ENCODE peak calls at places on chromosomes 4 and X, in five cellular contexts. S, A, H, M and N are unnamed samples.

GRCh38 chr4:112379306-112379705 is 82.1 kb downstream of the ALPK1 start:
- DNase-seq in S (no peak), A (peak), H (no peak), M (no peak), N (no peak)

GRCh38 chr4:168618577-168619265 is 121.9 kb downstream of the PALLD start:
- DNase-seq in S (peak), A (no peak), H (no peak), M (no peak), N (no peak)

GRCh38 chr4:108201774-108202173 is 33.0 kb upstream of the LEF1 start:
- DNase-seq in S (no peak), A (no peak), H (no peak), M (no peak), N (no peak)

GRCh38 chrX:13223868-13224555 is 95.8 kb downstream of the ATXN3L start:
- DNase-seq in S (peak), A (no peak), H (no peak), M (peak), N (no peak)

GRCh38 chrX:1249101-1249887 is 19.3 kb upstream of the CSF2RA start:
- DNase-seq in S (peak), A (peak), H (no peak), M (peak), N (peak)

GRCh38 chrX:30027636-30028035 is 187.7 kb upstream of the MAGEB2 start:
- DNase-seq in S (no peak), A (no peak), H (no peak), M (no peak), N (no peak)

GRCh38 chr4:59571805-59572430 is 1628.2 kb upstream of the ADGRL3 start:
- DNase-seq in S (no peak), A (no peak), H (no peak), M (no peak), N (no peak)

GRCh38 chr4:136392576-136392975 is 1139.7 kb downstream of the PCDH18 start:
- DNase-seq in S (no peak), A (no peak), H (no peak), M (no peak), N (no peak)

GRCh38 chr4:156475322-156475721 is 496.3 kb downstream of the PDGFC start:
- DNase-seq in S (peak), A (no peak), H (no peak), M (peak), N (no peak)

GRCh38 chrX:31039327-31039711 is 32.5 kb downstream of the FTHL17 start:
- DNase-seq in S (no peak), A (no peak), H (no peak), M (no peak), N (no peak)

GRCh38 chrX:31038585-31039326 is 33.1 kb downstream of the FTHL17 start:
- DNase-seq in S (peak), A (peak), H (peak), M (peak), N (no peak)

DNA sequence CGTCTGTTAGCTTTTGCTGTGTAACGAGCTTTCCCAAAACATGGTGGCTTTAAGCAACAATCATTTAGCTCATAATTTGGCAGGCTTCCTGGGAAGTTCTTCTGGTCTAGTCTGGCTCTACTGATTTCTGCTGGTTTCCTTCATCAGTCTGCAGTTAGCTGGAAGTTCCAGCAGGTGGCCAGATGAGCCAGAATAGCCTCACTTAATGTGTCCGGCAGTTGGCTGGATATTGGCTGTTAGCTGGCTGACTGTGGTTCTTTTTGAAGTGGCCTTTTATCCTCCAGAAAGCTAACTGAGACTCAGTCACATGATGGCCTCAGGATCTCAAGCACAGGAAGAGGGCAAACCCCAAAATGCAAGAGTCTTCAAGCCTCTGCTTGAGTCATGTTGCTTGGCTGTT is 34.9 kb downstream of the FTHL17 start:
- DNase-seq in S (peak), A (peak), H (peak), M (peak), N (no peak)
- TF ChIP-seq HDAC2 in S (no peak), A (no peak), H (no peak), M (no peak), N (no peak)

GRCh38 chr4:43337707-43338106 is 445.2 kb downstream of the GRXCR1 start:
- DNase-seq in S (no peak), A (no peak), H (no peak), M (no peak), N (no peak)

GRCh38 chr4:43343298-43343697 is 450.8 kb downstream of the GRXCR1 start:
- DNase-seq in S (no peak), A (no peak), H (no peak), M (no peak), N (no peak)

DNA sequence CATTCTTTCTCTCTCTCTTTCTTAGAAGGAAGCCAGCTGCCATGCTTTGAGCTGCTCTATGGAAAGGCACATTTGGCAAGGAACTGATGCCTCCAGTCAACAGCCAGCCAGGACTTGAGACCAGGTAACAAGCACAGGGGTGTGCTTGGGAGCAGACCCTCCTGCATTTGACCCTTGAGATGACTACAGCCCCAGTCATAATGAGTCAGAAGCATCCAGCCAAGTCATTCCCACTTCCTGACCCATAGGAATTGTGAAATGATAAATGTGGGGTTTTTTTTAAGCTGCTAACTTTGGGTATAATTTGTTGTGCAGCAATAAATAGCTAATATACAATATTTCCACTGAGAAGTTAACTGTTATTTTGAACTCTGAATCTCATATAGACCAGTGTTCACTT is 446.9 kb downstream of the GRXCR1 start:
- DNase-seq in S (no peak), A (no peak), H (no peak), M (no peak), N (no peak)
- TF ChIP-seq HDAC2 in S (no peak), A (no peak), H (no peak), M (no peak), N (no peak)

DNA sequence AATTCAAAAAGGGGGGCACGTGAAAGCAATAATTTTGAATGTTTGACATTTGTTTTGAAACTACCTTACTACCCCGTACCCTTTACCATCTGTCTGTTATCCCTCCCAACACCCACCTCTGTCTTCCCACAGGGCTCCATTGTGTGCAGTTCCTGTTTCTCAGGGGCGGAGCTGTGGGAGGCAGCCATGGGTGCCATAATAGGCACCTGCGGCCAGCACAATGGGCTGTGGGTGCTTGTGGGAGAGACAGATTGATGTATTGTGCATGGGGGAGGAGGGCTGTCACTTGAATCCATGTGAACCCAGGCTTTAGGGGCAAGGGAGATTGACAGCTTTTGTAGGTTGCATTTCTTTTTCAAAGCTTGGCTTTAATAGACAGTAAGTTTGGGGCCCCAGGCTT is 122.5 kb upstream of the CXorf66 start:
- DNase-seq in S (no peak), A (no peak), H (no peak), M (no peak), N (no peak)
- TF ChIP-seq HDAC2 in S (no peak), A (no peak), H (no peak), M (no peak), N (no peak)

DNA sequence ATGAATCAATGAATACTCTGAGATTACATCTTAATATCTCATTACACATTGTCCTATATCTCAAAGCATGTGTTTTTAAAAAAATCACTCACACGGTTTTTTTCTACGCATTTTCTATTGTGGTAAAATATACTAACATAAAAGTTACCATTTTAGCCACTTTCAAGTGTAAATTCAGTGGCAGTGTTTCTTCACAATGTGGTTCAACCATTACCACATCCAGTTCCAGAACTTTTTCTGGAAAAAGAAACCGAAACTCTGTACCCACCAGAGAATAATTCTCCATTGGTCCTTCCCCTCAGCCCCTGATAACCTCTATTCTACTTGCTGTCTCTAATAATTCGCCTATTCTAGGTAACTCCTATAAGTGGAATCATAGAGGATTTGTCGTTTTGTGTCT is 35.3 kb upstream of the ACSL1 start:
- DNase-seq in S (no peak), A (no peak), H (no peak), M (no peak), N (no peak)
- TF ChIP-seq HDAC2 in S (no peak), A (no peak), H (no peak), M (no peak), N (no peak)

GRCh38 chr4:32661229-32661628 is 1941.1 kb downstream of the PCDH7 start:
- DNase-seq in S (peak), A (no peak), H (no peak), M (peak), N (no peak)
- TF ChIP-seq HDAC2 in S (no peak), A (no peak), H (no peak), M (no peak), N (no peak)

GRCh38 chr4:166312166-166312565 is 439.1 kb downstream of the TLL1 start:
- DNase-seq in S (no peak), A (no peak), H (no peak), M (no peak), N (no peak)
- TF ChIP-seq HDAC2 in S (no peak), A (no peak), H (no peak), M (no peak), N (no peak)

GRCh38 chr4:186726440-186727148 is 2.9 kb upstream of the FAT1 start:
- DNase-seq in S (peak), A (peak), H (peak), M (peak), N (no peak)
- TF ChIP-seq HDAC2 in S (no peak), A (peak), H (no peak), M (peak), N (no peak)

GRCh38 chr4:6251365-6251764 is 18.3 kb upstream of the WFS1 start:
- DNase-seq in S (no peak), A (no peak), H (no peak), M (no peak), N (no peak)
- TF ChIP-seq HDAC2 in S (no peak), A (no peak), H (no peak), M (no peak), N (no peak)